ENCODE peak calls at places on chromosomes 11 and 22, in ten cellular contexts. E is body of pancreas; L is neuronal stem cell; B is CD8-positive, alpha-beta T cell; A is K562; U is small intestine; I is cardiac muscle cell; W is MM.1S; O is endodermal cell; T is fibroblast of lung. J is an unnamed sample. For H3K4me1, the result is how much of the 10 kb centered on the place peaks cover.

GRCh38 chr11:57937431-57937830 is 86.2 kb upstream of the OR9Q1 start:
- DNase-seq in W (no peak), E (no peak), A (no peak), I (no peak), B (no peak), T (no peak), L (no peak), U (no peak), O (no peak), J (no peak)

GRCh38 chr11:75706260-75706729 is 11.3 kb upstream of the MOGAT2 start:
- DNase-seq in T (peak), B (peak), A (peak), O (peak), I (peak), E (peak), W (peak), U (peak), L (peak), J (no peak)

GRCh38 chr11:69280994-69281393 is 13.0 kb upstream of the MYEOV start:
- DNase-seq in U (peak), A (no peak), E (peak), W (no peak), L (no peak), T (peak), B (no peak), I (peak), O (peak), J (no peak)

GRCh38 chr11:36186340-36186739 is 102.9 kb downstream of the COMMD9 start:
- DNase-seq in O (no peak), W (no peak), L (no peak), I (peak), A (no peak), E (no peak), T (peak), U (no peak), B (no peak), J (no peak)

GRCh38 chr11:96326954-96327353 is 16.0 kb downstream of the MAML2 start:
- DNase-seq in E (no peak), I (no peak), B (no peak), U (no peak), W (no peak), A (no peak), O (no peak), L (no peak), T (no peak), J (no peak)

GRCh38 chr22:40635940-40636379 is 559 bp downstream of the MRTFA start:
- DNase-seq in E (peak), L (no peak), A (no peak), I (no peak), T (no peak), B (no peak), U (peak), W (peak), O (no peak), J (no peak)

GRCh38 chr22:26552466-26552865 is 37.5 kb downstream of the TPST2 start:
- DNase-seq in O (no peak), E (no peak), U (no peak), B (no peak), W (no peak), T (peak), L (no peak), A (no peak), I (peak), J (no peak)

GRCh38 chr11:128346808-128347207 is 240.6 kb downstream of the ETS1 start:
- DNase-seq in E (no peak), A (no peak), O (no peak), W (no peak), B (no peak), I (peak), T (peak), U (peak), L (no peak), J (no peak)

GRCh38 chr11:60871378-60872061 is 4.2 kb downstream of the ZP1 start:
- DNase-seq in E (no peak), I (peak), L (no peak), W (no peak), O (peak), T (peak), A (no peak), U (no peak), B (no peak), J (no peak)

GRCh38 chr22:36762687-36763260 is 13.1 kb downstream of the IFT27 start:
- DNase-seq in A (no peak), L (no peak), T (peak), W (no peak), I (peak), U (no peak), B (no peak), O (peak), E (no peak), J (no peak)

GRCh38 chr11:119513141-119513805 is 90.3 kb upstream of the THY1 start:
- DNase-seq in B (no peak), U (no peak), A (no peak), E (no peak), W (no peak), L (no peak), I (no peak), T (no peak), O (no peak), J (no peak)

GRCh38 chr11:120835601-120836228 is 188.2 kb upstream of the TBCEL start:
- DNase-seq in W (no peak), A (no peak), U (peak), L (no peak), E (no peak), O (no peak), I (no peak), T (peak), B (no peak), J (no peak)

GRCh38 chr11:68968306-68969255 is 12.2 kb downstream of the MRGPRD start:
- DNase-seq in I (no peak), O (no peak), W (no peak), B (no peak), A (no peak), T (no peak), L (no peak), U (no peak), E (peak), J (no peak)

GRCh38 chr11:35529971-35530495 is 4.6 kb upstream of the PAMR1 start:
- DNase-seq in I (peak), U (no peak), B (no peak), L (no peak), A (no peak), T (peak), E (peak), W (no peak), O (no peak), J (peak)

GRCh38 chr11:78022397-78023396 is at the start of gene KCTD14:
- DNase-seq in I (peak), L (no peak), E (peak), B (no peak), T (no peak), U (peak), A (no peak), W (no peak), O (peak), J (no peak)

GRCh38 chr22:27720860-27721259 is 80.7 kb downstream of the MN1 start:
- DNase-seq in A (no peak), E (no peak), O (no peak), T (no peak), W (no peak), L (no peak), I (no peak), B (no peak), U (no peak), J (no peak)

GRCh38 chr11:122804161-122804560 is 34.1 kb upstream of the CRTAM start:
- DNase-seq in I (no peak), A (no peak), E (no peak), L (no peak), T (peak), U (no peak), B (no peak), O (no peak), W (no peak), J (no peak)

GRCh38 chr11:114174712-114175495 is 115.4 kb downstream of the ZBTB16 start:
- DNase-seq in O (no peak), A (no peak), I (no peak), W (no peak), T (no peak), B (no peak), L (no peak), U (no peak), E (no peak), J (no peak)

DNA sequence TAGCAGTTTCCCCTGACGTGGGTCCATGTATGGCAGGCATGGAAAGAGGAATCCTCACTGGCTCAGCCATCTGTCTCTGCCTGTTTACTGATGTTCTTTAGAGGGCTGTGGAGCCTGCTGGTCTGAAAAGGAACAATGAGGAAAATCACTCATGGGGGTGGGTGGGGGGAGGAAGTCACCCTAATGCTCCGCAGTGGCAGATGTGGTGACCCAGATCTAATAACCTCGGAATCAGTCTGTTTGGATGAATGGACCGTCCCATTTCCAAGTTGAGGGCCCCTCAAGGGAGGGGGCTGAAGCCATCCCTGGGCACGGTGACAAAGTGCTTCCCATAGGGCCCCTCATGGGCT is 4.4 kb downstream of the BCR start:
- DNase-seq in W (no peak), O (no peak), A (peak), I (no peak), U (no peak), T (no peak), B (no peak), L (no peak), E (no peak), J (no peak)
- H3K4me1 ChIP-seq in W (under half), O (under half), A (half or more), I (under half), U (under half), T (under half), B (under half), L (under half), E (under half), J (under half)

GRCh38 chr11:103894034-103894433 is 142.4 kb upstream of the DDI1 start:
- DNase-seq in L (no peak), T (no peak), W (no peak), O (no peak), E (no peak), U (no peak), A (no peak), B (no peak), I (no peak), J (no peak)

GRCh38 chr11:103898577-103899336 is 137.7 kb upstream of the DDI1 start:
- DNase-seq in O (no peak), U (no peak), I (no peak), L (no peak), E (no peak), B (no peak), A (no peak), T (no peak), W (peak), J (no peak)

GRCh38 chr11:103894673-103895072 is 141.8 kb upstream of the DDI1 start:
- DNase-seq in L (no peak), I (no peak), A (no peak), B (no peak), T (no peak), O (no peak), W (no peak), E (no peak), U (no peak), J (no peak)

GRCh38 chr11:103898065-103898464 is 138.4 kb upstream of the DDI1 start:
- DNase-seq in E (no peak), I (no peak), L (no peak), O (no peak), T (no peak), B (no peak), A (no peak), U (no peak), W (peak), J (no peak)

GRCh38 chr11:103897156-103897555 is 139.3 kb upstream of the DDI1 start:
- DNase-seq in L (no peak), B (no peak), U (no peak), A (no peak), I (no peak), W (peak), E (no peak), O (no peak), T (no peak), J (no peak)
- H3K4me3 ChIP-seq in L (no peak), B (no peak), U (no peak), A (no peak), I (no peak), W (peak), E (no peak), O (no peak), T (no peak), J (no peak)

GRCh38 chr11:117941163-117941707 is 12.0 kb upstream of the TMPRSS13 start:
- DNase-seq in W (no peak), L (no peak), T (no peak), E (no peak), A (no peak), O (peak), B (no peak), U (no peak), I (no peak), J (no peak)
- H3K4me1 ChIP-seq in W (under half), L (under half), T (under half), E (under half), A (under half), O (under half), B (under half), U (under half), I (under half), J (under half)

GRCh38 chr11:64585150-64585549 is 5.9 kb upstream of the SLC22A12 start:
- DNase-seq in W (no peak), A (no peak), L (no peak), B (no peak), E (no peak), U (no peak), I (no peak), O (no peak), T (no peak), J (no peak)

GRCh38 chr11:64582885-64583284 is 8.1 kb upstream of the SLC22A12 start:
- DNase-seq in I (no peak), T (no peak), O (no peak), B (no peak), U (no peak), E (no peak), A (no peak), L (no peak), W (no peak), J (no peak)

GRCh38 chr11:64581057-64581523 is 9.9 kb upstream of the SLC22A12 start:
- DNase-seq in O (no peak), I (no peak), T (no peak), W (no peak), B (no peak), E (no peak), U (no peak), A (no peak), L (no peak), J (no peak)

GRCh38 chr11:64580387-64580786 is 10.6 kb upstream of the SLC22A12 start:
- DNase-seq in U (no peak), W (no peak), T (peak), O (no peak), E (no peak), A (no peak), B (no peak), I (peak), L (no peak), J (no peak)

DNA sequence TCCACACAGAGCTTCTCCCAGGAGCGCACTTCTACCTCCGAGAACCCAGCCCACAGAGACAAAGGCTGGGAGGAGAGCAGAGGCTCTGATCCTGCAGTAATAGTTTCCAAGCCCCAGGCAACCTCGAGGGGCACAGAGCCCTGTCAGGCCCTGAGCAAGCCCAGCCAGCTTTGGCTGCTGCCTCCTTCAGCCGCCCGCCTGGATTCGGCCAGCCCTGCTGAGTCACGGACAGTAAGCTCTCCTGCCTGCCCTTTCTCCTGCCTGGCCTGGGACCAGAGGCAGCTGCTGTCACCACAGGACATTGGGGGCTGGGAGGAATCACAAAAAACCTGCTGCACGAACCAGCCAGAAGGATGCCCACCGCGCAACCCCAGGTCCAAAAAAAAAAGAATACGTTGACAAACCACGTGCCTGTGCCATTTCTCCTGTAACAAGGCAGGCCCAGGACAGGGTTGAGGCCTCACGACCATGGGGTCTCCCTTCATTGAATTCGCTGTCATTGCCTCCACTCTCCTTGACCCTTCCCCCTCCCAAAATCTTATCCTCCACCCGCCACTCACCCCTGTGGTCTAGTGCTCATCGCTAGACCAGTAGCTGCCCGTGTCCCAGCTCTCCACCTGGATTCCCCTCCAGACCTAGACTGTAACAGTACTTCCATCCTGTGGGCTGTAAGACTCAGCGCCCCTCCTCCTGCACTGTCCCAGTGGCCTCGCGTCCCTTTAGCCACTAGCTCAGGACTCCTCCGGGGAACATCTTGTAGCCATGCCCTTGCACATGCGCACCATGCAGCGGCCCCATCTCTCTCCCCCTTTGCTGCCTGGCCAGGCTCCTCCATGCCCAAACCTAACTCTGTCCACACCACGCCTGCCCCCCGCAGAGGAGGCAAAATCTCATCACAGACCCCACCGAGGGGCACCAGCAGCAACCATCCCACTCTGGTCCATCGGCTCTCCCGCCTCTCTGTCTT is 7.4 kb upstream of the SLC22A12 start:
- DNase-seq in B (no peak), A (peak), O (no peak), U (no peak), I (peak), L (no peak), T (peak), W (no peak), E (no peak), J (no peak)
- H3K4me3 ChIP-seq in B (no peak), A (no peak), O (no peak), U (no peak), I (no peak), L (no peak), T (no peak), W (no peak), E (no peak), J (no peak)

DNA sequence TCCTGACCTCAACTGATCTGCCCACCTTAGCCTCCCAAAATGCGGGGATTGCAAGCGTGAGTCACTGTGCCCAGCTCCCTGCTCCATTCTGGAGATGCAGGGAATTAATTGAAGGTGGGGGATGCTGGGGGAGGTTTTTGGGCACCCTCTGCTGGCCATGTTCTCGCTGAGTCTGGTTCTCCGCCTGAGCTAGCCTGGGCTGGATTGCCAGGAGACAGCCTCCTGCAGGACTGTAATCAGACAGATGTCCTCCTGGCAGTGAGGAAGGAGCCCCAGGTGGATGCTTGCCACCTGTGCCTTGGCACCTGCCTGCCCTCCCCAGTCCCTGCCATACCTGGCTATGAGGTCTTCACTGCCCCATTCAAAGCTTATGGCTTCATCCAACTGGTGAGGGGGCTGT is 5.4 kb downstream of the MTFP1 start:
- DNase-seq in O (peak), W (no peak), A (no peak), E (no peak), T (no peak), B (no peak), U (no peak), I (no peak), L (no peak), J (no peak)
- H3K4me1 ChIP-seq in O (under half), W (under half), A (under half), E (under half), T (under half), B (under half), U (under half), I (under half), L (under half), J (under half)

GRCh38 chr11:17476317-17477083 is at the start of gene ABCC8:
- DNase-seq in B (no peak), O (peak), A (peak), L (no peak), W (no peak), I (no peak), T (no peak), U (no peak), E (no peak), J (no peak)

GRCh38 chr11:17478064-17478463 is 1.4 kb upstream of the ABCC8 start:
- DNase-seq in W (no peak), O (no peak), A (no peak), L (no peak), U (no peak), E (no peak), T (no peak), I (no peak), B (no peak), J (no peak)

GRCh38 chr11:17475666-17476316 is 854 bp downstream of the ABCC8 start:
- DNase-seq in T (no peak), B (no peak), A (no peak), E (no peak), I (no peak), U (no peak), W (no peak), L (no peak), O (peak), J (no peak)

GRCh38 chr11:17477361-17477760 is 716 bp upstream of the ABCC8 start:
- DNase-seq in O (no peak), B (no peak), A (no peak), W (no peak), U (no peak), T (no peak), E (no peak), I (no peak), L (no peak), J (no peak)

DNA sequence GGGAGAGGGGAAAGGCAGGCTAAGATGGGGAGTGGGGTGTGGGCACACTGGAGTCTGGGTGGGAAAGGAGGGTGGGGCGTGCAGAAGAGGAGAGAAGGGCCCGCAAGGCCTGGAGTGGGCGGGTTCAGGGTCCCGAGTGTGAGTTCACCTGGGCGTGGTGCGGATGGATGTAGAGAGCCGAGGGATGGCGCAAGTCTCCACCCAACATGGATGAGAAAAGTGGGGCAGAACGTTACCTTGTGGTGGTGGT is 364 bp upstream of the ABCC8 start:
- DNase-seq in E (no peak), U (no peak), A (no peak), I (no peak), O (no peak), T (no peak), B (no peak), L (no peak), W (no peak), J (no peak)
- H3K4me3 ChIP-seq in E (no peak), U (no peak), A (no peak), I (peak), O (no peak), T (no peak), B (no peak), L (peak), W (no peak), J (no peak)

GRCh38 chr22:25016311-25016710 is 63.8 kb downstream of the KIAA1671 start:
- DNase-seq in O (no peak), T (no peak), W (no peak), I (no peak), A (no peak), E (no peak), L (no peak), U (no peak), B (no peak), J (no peak)
- H3K4me1 ChIP-seq in O (under half), T (under half), W (under half), I (under half), A (under half), E (under half), L (under half), U (under half), B (under half), J (under half)

GRCh38 chr22:45211435-45211834 is 29.3 kb downstream of the KIAA0930 start:
- DNase-seq in I (no peak), T (no peak), E (no peak), O (no peak), B (no peak), U (peak), L (no peak), W (no peak), A (no peak), J (no peak)
- H3K4me3 ChIP-seq in I (no peak), T (peak), E (no peak), O (no peak), B (no peak), U (no peak), L (no peak), W (no peak), A (no peak), J (peak)

GRCh38 chr11:12162652-12163051 is 52.3 kb downstream of the MICAL2 start:
- DNase-seq in E (no peak), T (no peak), U (no peak), B (no peak), I (no peak), W (no peak), L (no peak), A (no peak), O (peak), J (no peak)

GRCh38 chr11:12166299-12167092 is 56.1 kb downstream of the MICAL2 start:
- DNase-seq in A (no peak), U (no peak), T (no peak), L (no peak), B (no peak), W (no peak), I (no peak), E (no peak), O (no peak), J (no peak)

GRCh38 chr11:12163181-12163841 is 52.9 kb downstream of the MICAL2 start:
- DNase-seq in T (peak), O (peak), L (no peak), U (peak), I (peak), W (no peak), E (no peak), B (no peak), A (no peak), J (peak)

GRCh38 chr11:12165237-12165875 is 55.0 kb downstream of the MICAL2 start:
- DNase-seq in E (no peak), W (no peak), U (peak), A (no peak), T (peak), L (no peak), O (peak), I (no peak), B (no peak), J (no peak)

GRCh38 chr11:12164061-12165014 is 53.9 kb downstream of the MICAL2 start:
- DNase-seq in U (no peak), L (no peak), E (no peak), W (no peak), O (peak), I (peak), A (no peak), T (peak), B (no peak), J (no peak)
- H3K4me1 ChIP-seq in U (under half), L (under half), E (under half), W (under half), O (under half), I (half or more), A (under half), T (under half), B (under half), J (half or more)